ENCODE peak calls at places on chromosome 14, in eight cellular contexts. T is cardiac muscle cell; A is adrenal gland; N is right cardiac atrium; C is sigmoid colon; O is brain microvascular endothelial cell; F is CD4-positive, alpha-beta memory T cell; G is kidney epithelial cell. U is an unnamed sample.

GRCh38 chr14:99940064-99940463 is 125.2 kb upstream of the EVL start:
- DNase-seq in N (no peak), F (no peak), C (no peak), T (no peak), O (no peak), G (no peak), A (no peak), U (no peak)

GRCh38 chr14:84420236-84420635 is 1109.7 kb upstream of the FLRT2 start:
- DNase-seq in O (peak; percentile 46), F (no peak), N (no peak), G (no peak), T (no peak), C (no peak), A (no peak), U (no peak)

GRCh38 chr14:22887260-22887989 is 4.4 kb downstream of the REM2 start:
- DNase-seq in A (peak; percentile 76), O (peak; percentile 62), F (peak; percentile 76), C (peak; percentile 80), G (peak; percentile 92), N (no peak), T (peak; percentile 89), U (no peak)

GRCh38 chr14:98185036-98185435 is 1087.0 kb downstream of the BCL11B start:
- DNase-seq in C (no peak), G (no peak), A (no peak), F (no peak), O (no peak), T (no peak), N (no peak), U (no peak)

GRCh38 chr14:63677891-63678379 is 36.3 kb upstream of the WDR89 start:
- DNase-seq in C (no peak), N (no peak), F (no peak), G (peak; percentile 69), A (no peak), O (peak; percentile 24), T (no peak), U (peak; percentile 84)

GRCh38 chr14:62126885-62127478 is 364.8 kb downstream of the SNAPC1 start:
- DNase-seq in O (peak; percentile 50), C (no peak), A (no peak), N (no peak), F (peak; percentile 34), T (peak; percentile 63), G (peak; percentile 14), U (no peak)

GRCh38 chr14:105108516-105108864 is 43.3 kb upstream of the GPR132 start:
- DNase-seq in F (no peak), G (no peak), A (no peak), T (no peak), C (no peak), O (no peak), N (no peak), U (no peak)

GRCh38 chr14:87430810-87431209 is 562.2 kb downstream of the GALC start:
- DNase-seq in O (no peak), G (peak; percentile 26), F (no peak), T (no peak), N (no peak), C (no peak), A (no peak), U (no peak)

GRCh38 chr14:85248881-85249635 is 280.9 kb upstream of the FLRT2 start:
- DNase-seq in G (no peak), F (no peak), T (peak; percentile 10), C (no peak), N (peak; percentile 64), A (peak; percentile 52), O (no peak), U (no peak)

GRCh38 chr14:61559641-61560201 is 135.6 kb upstream of the HIF1A start:
- DNase-seq in O (no peak), F (no peak), G (no peak), T (no peak), A (no peak), N (peak; percentile 61), C (no peak), U (no peak)

GRCh38 chr14:75609606-75610476 is 31.4 kb downstream of the FLVCR2 start:
- DNase-seq in T (no peak), C (no peak), F (no peak), N (no peak), A (peak; percentile 62), G (no peak), O (peak; percentile 8), U (no peak)

GRCh38 chr14:51865953-51866747 is 5.7 kb downstream of the GNG2 start:
- DNase-seq in F (peak; percentile 68), N (no peak), G (no peak), T (no peak), A (no peak), C (no peak), O (no peak), U (no peak)

GRCh38 chr14:51860164-51860835 is at the start of gene GNG2:
- DNase-seq in A (peak; percentile 79), G (peak; percentile 28), T (peak; percentile 75), F (peak; percentile 87), O (peak; percentile 69), N (peak; percentile 94), C (peak; percentile 91), U (no peak)

GRCh38 chr14:51860836-51861583 is 598 bp downstream of the GNG2 start:
- DNase-seq in T (no peak), O (no peak), G (no peak), A (no peak), N (no peak), C (no peak), F (no peak), U (no peak)

GRCh38 chr14:51862171-51862838 is 1.9 kb downstream of the GNG2 start:
- DNase-seq in N (no peak), T (no peak), O (no peak), C (no peak), F (no peak), A (no peak), G (no peak), U (no peak)

DNA sequence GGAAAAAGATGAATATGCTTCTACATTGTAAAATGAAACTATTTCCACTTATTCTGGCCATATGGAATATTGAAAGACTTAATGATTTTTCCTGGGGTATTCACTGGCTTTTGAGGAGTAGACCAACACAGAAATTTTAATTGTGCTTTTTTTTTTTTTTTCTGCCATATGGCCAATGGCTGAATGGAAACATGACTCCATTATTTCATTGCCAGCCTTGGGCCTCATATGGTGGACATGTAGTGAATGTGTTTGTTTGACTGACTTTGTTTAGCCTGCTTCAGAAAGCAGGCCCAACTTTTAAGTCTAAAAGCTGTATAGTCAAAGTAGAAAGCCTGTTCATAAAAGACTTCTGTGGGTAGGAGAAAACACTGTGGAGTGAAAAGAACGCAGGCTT is 2.4 kb downstream of the GNG2 start:
- DNase-seq in G (no peak), A (no peak), C (no peak), F (no peak), T (no peak), O (no peak), N (no peak), U (no peak)
- H3K4me3 ChIP-seq in G (no peak overlapping the region), A (no peak overlapping the region), C (peak overlapping the region; percentile 52), F (peak overlapping the region; percentile 77), T (no peak overlapping the region), O (no peak overlapping the region), N (peak overlapping the region; percentile 63), U (peak overlapping the region; percentile 12)

DNA sequence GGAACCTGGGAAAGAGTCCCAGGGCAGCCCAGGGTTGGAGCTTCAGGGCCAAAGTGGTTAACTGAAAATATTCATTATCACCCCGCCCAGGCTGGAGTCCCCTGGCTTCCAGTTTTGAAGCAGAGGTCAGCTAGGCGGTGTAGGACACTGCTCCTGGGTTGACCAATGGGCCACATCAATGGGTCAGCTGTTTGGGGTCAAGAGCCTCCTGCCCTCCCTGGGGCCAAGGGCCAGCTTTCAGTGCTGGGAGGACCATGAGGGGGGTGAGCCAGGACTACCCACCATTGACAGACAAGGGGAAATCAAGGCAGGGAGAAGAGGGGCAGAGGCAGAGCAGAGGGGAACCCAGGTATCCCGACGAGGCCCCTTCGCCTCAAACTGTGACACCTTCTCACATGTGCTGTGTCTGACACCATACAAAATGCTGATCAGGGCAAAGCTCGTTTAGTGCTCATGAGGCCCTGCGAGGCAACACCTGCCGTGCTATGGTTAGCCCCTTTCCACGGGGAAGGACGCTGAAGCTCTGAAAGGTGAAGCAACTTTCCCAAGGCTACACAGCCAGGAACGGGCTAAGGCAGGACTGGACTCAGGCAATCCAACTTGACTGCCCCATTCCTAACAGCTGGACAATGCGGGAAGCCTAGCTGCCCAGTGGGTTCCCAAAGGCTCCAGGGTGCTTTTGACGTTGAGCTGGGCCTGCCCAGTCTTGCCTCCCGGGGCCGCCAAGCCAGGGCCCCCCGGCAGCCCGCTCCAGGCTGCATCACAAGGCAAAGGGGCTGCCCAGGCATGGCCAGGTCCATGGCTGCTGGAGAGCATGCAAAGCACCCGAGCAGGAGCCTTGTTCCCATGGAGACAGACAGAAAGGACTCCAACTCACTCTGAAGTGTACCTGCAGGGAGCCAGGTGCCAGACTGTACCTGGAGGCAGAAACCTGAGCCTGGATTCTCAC is 2.0 kb downstream of the SYNE3 start:
- DNase-seq in N (peak; percentile 67), C (no peak), G (no peak), O (no peak), F (no peak), T (no peak), A (no peak), U (no peak)
- H3K4me3 ChIP-seq in N (peak overlapping the region; percentile 77), C (peak overlapping the region; percentile 65), G (no peak overlapping the region), O (no peak overlapping the region), F (peak overlapping the region; percentile 98), T (no peak overlapping the region), A (no peak overlapping the region), U (no peak overlapping the region)

GRCh38 chr14:49999216-49999761 is 106.4 kb downstream of the ARF6 start:
- DNase-seq in C (peak; percentile 89), O (peak; percentile 88), F (peak; percentile 75), T (no peak), N (peak; percentile 93), A (peak; percentile 89), G (no peak), U (no peak)
- H3K4me3 ChIP-seq in C (no peak overlapping the region), O (no peak overlapping the region), F (peak overlapping the region; percentile 67), T (no peak overlapping the region), N (no peak overlapping the region), A (no peak overlapping the region), G (no peak overlapping the region), U (no peak overlapping the region)

DNA sequence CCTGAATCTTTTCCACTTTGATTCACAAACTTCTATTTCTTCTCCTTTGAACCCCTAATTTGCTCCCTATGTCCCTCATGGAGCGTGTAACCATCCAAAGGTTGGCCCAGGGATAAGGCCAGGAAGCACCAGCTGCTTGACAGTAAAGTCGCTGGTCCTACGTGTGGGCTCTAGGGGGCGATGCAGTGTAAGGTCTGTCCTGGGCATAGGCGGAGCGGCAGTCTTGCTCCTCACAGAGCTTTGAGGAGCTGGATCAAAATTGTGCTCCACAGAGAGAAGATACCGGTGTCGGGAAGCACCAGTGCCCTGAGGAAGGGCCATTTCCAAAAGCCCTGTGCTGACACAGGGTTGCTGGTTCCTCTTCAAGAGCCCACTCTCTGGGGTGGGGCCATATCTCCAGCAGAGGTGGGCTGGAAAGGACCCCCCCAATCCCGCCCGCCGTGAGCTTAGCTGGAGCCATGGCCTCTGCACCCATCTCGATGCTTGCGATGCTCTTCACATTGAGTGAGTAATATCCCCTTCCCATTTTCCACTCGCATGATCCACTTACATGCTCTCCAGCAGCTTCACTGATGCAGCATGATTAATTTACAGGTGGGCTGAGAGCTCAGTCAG is 49.9 kb upstream of the OR4E1 start:
- DNase-seq in G (no peak), A (no peak), O (no peak), N (no peak), C (no peak), F (peak; percentile 39), T (peak; percentile 81), U (no peak)
- H3K4me3 ChIP-seq in G (no peak overlapping the region), A (no peak overlapping the region), O (no peak overlapping the region), N (no peak overlapping the region), C (no peak overlapping the region), F (no peak overlapping the region), T (no peak overlapping the region), U (no peak overlapping the region)